ENCODE peak calls at places on chromosomes 7 and 10, in ten cellular contexts. T, S, K, U, E, J, O, L, R and Z are unnamed samples.

GRCh38 chr10:122029503-122030199 is 40.7 kb downstream of the TACC2 start:
- DNase-seq in J (no peak), R (peak; percentile 14), K (peak; percentile 52), O (no peak), U (no peak), T (no peak), E (no peak), L (no peak), S (no peak), Z (no peak)

GRCh38 chr10:24254180-24254579 is 45.2 kb downstream of the KIAA1217 start:
- DNase-seq in L (no peak), R (peak; percentile 75), U (no peak), E (no peak), K (no peak), S (no peak), J (peak; percentile 40), O (peak; percentile 46), T (no peak), Z (no peak)

GRCh38 chr7:44145969-44146897 is 5.1 kb upstream of the MYL7 start:
- DNase-seq in K (peak; percentile 83), J (peak; percentile 12), S (peak; percentile 85), E (peak; percentile 85), T (peak; percentile 41), L (peak; percentile 75), O (peak; percentile 85), R (peak; percentile 71), U (peak; percentile 44), Z (no peak)

GRCh38 chr10:72010234-72010992 is 46.2 kb downstream of the CHST3 start:
- DNase-seq in S (no peak), L (no peak), K (no peak), O (peak; percentile 43), J (no peak), R (peak; percentile 31), E (no peak), T (no peak), U (no peak), Z (no peak)

GRCh38 chr10:91286572-91286971 is 66.1 kb downstream of the PCGF5 start:
- DNase-seq in K (no peak), R (no peak), U (no peak), L (no peak), O (no peak), S (no peak), T (no peak), J (no peak), E (no peak), Z (no peak)

GRCh38 chr10:16843252-16843870 is 26.1 kb upstream of the RSU1 start:
- DNase-seq in E (no peak), U (no peak), T (peak; percentile 58), S (no peak), K (no peak), O (peak; percentile 87), J (peak; percentile 82), L (no peak), R (peak; percentile 89), Z (no peak)

GRCh38 chr7:30799206-30799975 is 28.2 kb downstream of the MINDY4 start:
- DNase-seq in R (peak; percentile 99), E (no peak), J (peak; percentile 93), K (no peak), L (peak; percentile 90), S (no peak), O (peak; percentile 89), U (no peak), T (no peak), Z (peak; percentile 97)

GRCh38 chr7:103540986-103541385 is 95.0 kb upstream of the SLC26A5 start:
- DNase-seq in T (no peak), O (no peak), E (peak; percentile 76), R (peak; percentile 3), U (no peak), L (no peak), J (no peak), S (no peak), K (peak; percentile 70), Z (no peak)

GRCh38 chr7:100360102-100360607 is 2.2 kb downstream of the PILRB start:
- DNase-seq in U (no peak), L (no peak), J (no peak), T (no peak), E (no peak), K (no peak), O (no peak), S (peak; percentile 24), R (no peak), Z (no peak)

GRCh38 chr7:28083159-28083997 is 97.2 kb downstream of the JAZF1 start:
- DNase-seq in L (peak; percentile 79), S (no peak), K (no peak), E (no peak), T (no peak), R (peak; percentile 91), J (peak; percentile 43), U (no peak), O (peak; percentile 92), Z (no peak)

GRCh38 chr7:98210513-98211220 is 572 bp upstream of the BHLHA15 start:
- DNase-seq in J (no peak), O (peak; percentile 21), U (no peak), S (no peak), K (no peak), R (peak; percentile 33), E (peak; percentile 60), L (no peak), T (no peak), Z (no peak)

GRCh38 chr7:50640779-50641178 is 75.6 kb upstream of the DDC start:
- DNase-seq in E (no peak), R (no peak), O (no peak), L (no peak), J (no peak), U (no peak), T (no peak), S (no peak), K (no peak), Z (no peak)

GRCh38 chr7:47617131-47617530 is 35.2 kb upstream of the TNS3 start:
- DNase-seq in S (no peak), O (no peak), K (no peak), J (no peak), T (no peak), R (no peak), L (no peak), U (no peak), E (no peak), Z (no peak)

GRCh38 chr7:142754681-142755575 is 5.7 kb downstream of the PRSS1 start:
- DNase-seq in J (no peak), S (no peak), E (peak; percentile 73), K (no peak), O (no peak), T (no peak), U (no peak), R (no peak), L (peak; percentile 7), Z (no peak)

GRCh38 chr10:25849971-25850370 is 84.1 kb upstream of the MYO3A start:
- DNase-seq in E (no peak), S (no peak), L (no peak), U (no peak), T (no peak), J (no peak), O (peak; percentile 10), R (no peak), K (no peak), Z (no peak)

GRCh38 chr7:113873554-113874151 is 45.2 kb downstream of the PPP1R3A start:
- DNase-seq in U (no peak), K (no peak), T (no peak), R (no peak), O (no peak), J (peak; percentile 20), S (no peak), L (no peak), E (no peak), Z (no peak)
- H3K36me3 ChIP-seq in U (no peaks in the 10 kb centered on the region), K (no peaks in the 10 kb centered on the region), T (no peaks in the 10 kb centered on the region), R (no peaks in the 10 kb centered on the region), O (no peaks in the 10 kb centered on the region), J (no peaks in the 10 kb centered on the region), S (no peaks in the 10 kb centered on the region), L (peaks cover under 1% of the 10 kb centered on the region), E (no peaks in the 10 kb centered on the region), Z (no peaks in the 10 kb centered on the region)

GRCh38 chr10:69636626-69637550 is 6.8 kb downstream of the FAM241B start:
- DNase-seq in J (no peak), U (no peak), E (peak; percentile 40), R (peak; percentile 20), K (peak; percentile 46), T (peak; percentile 19), L (no peak), O (peak; percentile 9), S (no peak), Z (no peak)
- H3K36me3 ChIP-seq in J (no peaks in the 10 kb centered on the region), U (no peaks in the 10 kb centered on the region), E (no peaks in the 10 kb centered on the region), R (no peaks in the 10 kb centered on the region), K (no peaks in the 10 kb centered on the region), T (peaks cover 8% of the 10 kb centered on the region), L (no peaks in the 10 kb centered on the region), O (peaks cover 3% of the 10 kb centered on the region), S (no peaks in the 10 kb centered on the region), Z (peaks cover 3% of the 10 kb centered on the region)

DNA sequence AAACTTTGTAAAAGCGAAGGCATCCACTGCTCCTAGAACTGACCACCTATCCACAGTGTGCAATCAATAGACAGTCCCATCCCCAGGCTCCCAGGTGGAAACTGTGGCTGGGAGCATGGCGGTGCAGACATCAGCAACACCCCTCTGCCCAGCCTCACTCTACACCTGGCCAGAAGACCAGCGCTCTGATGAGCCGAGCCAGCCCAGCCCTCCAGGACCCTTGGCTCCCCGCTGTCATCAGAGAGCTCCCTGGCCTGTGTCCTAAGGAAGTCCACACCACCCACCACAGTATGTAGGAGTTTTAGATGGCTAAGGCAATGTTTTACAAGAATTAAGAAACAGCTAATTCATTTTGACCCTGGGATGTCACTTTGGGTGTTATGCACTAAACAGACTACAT is 81.0 kb downstream of the VOPP1 start:
- DNase-seq in S (no peak), U (no peak), E (no peak), J (no peak), R (no peak), T (no peak), O (no peak), K (no peak), L (no peak), Z (no peak)
- H3K36me3 ChIP-seq in S (peaks cover 41% of the 10 kb centered on the region), U (peaks cover 43% of the 10 kb centered on the region), E (no peaks in the 10 kb centered on the region), J (peaks cover 31% of the 10 kb centered on the region), R (peaks cover 12% of the 10 kb centered on the region), T (peaks cover 2% of the 10 kb centered on the region), O (no peaks in the 10 kb centered on the region), K (peaks cover 92% of the 10 kb centered on the region), L (peaks cover 21% of the 10 kb centered on the region), Z (peaks cover 35% of the 10 kb centered on the region)

GRCh38 chr7:21902240-21902639 is 43.5 kb downstream of the CDCA7L start:
- DNase-seq in E (no peak), S (no peak), J (peak; percentile 54), L (no peak), O (peak; percentile 37), K (no peak), U (no peak), T (no peak), R (peak; percentile 23), Z (no peak)
- H3K36me3 ChIP-seq in E (no peaks in the 10 kb centered on the region), S (peaks cover 66% of the 10 kb centered on the region), J (peaks cover 25% of the 10 kb centered on the region), L (peaks cover 69% of the 10 kb centered on the region), O (peaks cover 8% of the 10 kb centered on the region), K (peaks cover 91% of the 10 kb centered on the region), U (peaks cover 4% of the 10 kb centered on the region), T (peaks cover 59% of the 10 kb centered on the region), R (peaks cover 35% of the 10 kb centered on the region), Z (peaks cover 21% of the 10 kb centered on the region)